ENCODE peak calls at places on chromosome 14, in five cellular contexts. S is kidney epithelial cell, I is nephron progenitor cell, H is body of pancreas, V is dorsolateral prefrontal cortex. R is an unnamed sample.

GRCh38 chr14:104189629-104190335 is 51.4 kb downstream of the KIF26A start:
- DNase-seq in S (no peak), H (no peak), V (no peak), I (no peak), R (no peak)

GRCh38 chr14:102078840-102079699 is 7.8 kb downstream of the HSP90AA1 start:
- DNase-seq in H (no peak), V (no peak), I (no peak), S (no peak), R (no peak)

GRCh38 chr14:68792022-68792829 is 641 bp downstream of the ZFP36L1 start:
- DNase-seq in S (no peak), H (peak; percentile 33), I (no peak), V (no peak), R (no peak)

GRCh38 chr14:70655110-70655826 is 13.6 kb downstream of the TTC9 start:
- DNase-seq in V (no peak), I (no peak), S (no peak), H (no peak), R (no peak)

GRCh38 chr14:67853207-67853606 is 33.6 kb downstream of the RAD51B start:
- DNase-seq in I (no peak), S (no peak), H (no peak), V (no peak), R (no peak)

GRCh38 chr14:68249534-68250517 is 430.2 kb downstream of the RAD51B start:
- DNase-seq in I (peak; percentile 13), S (no peak), H (no peak), V (no peak), R (no peak)

GRCh38 chr14:103716899-103717411 is 1.3 kb downstream of the ZFYVE21 start:
- DNase-seq in V (no peak), H (no peak), I (no peak), S (no peak), R (no peak)

GRCh38 chr14:33332497-33332896 is 393.8 kb downstream of the NPAS3 start:
- DNase-seq in H (no peak), I (no peak), V (peak; percentile 73), S (no peak), R (no peak)

GRCh38 chr14:73612339-73613045 is at the start of gene ACOT6:
- DNase-seq in I (peak; percentile 78), V (peak; percentile 68), S (peak; percentile 28), H (peak; percentile 77), R (peak; percentile 84)

GRCh38 chr14:98953544-98954346 is 318.3 kb downstream of the BCL11B start:
- DNase-seq in H (peak; percentile 53), I (no peak), S (no peak), V (no peak), R (no peak)

GRCh38 chr14:58978336-58978735 is 210.1 kb upstream of the DAAM1 start:
- DNase-seq in S (no peak), V (no peak), I (no peak), H (no peak), R (no peak)

GRCh38 chr14:35369701-35370191 is 34.8 kb downstream of the NFKBIA start:
- DNase-seq in S (no peak), V (no peak), I (no peak), H (no peak), R (no peak)

GRCh38 chr14:62409909-62410308 is 635.3 kb downstream of the KCNH5 start:
- DNase-seq in H (no peak), S (no peak), I (no peak), V (no peak), R (no peak)

GRCh38 chr14:30005114-30005698 is 77.6 kb upstream of the PRKD1 start:
- DNase-seq in I (no peak), S (peak; percentile 21), V (no peak), H (no peak), R (peak; percentile 10)

GRCh38 chr14:34930591-34931069 is 52.2 kb upstream of the SRP54 start:
- DNase-seq in I (no peak), V (no peak), S (no peak), H (no peak), R (no peak)

GRCh38 chr14:85531141-85531593 is 1.2 kb downstream of the FLRT2 start:
- DNase-seq in V (peak; percentile 71), I (peak; percentile 50), S (no peak), H (peak; percentile 73), R (peak; percentile 62)

GRCh38 chr14:59146484-59146883 is 42.0 kb upstream of the DAAM1 start:
- DNase-seq in H (no peak), V (no peak), I (no peak), S (no peak), R (no peak)

GRCh38 chr14:31962920-31963319 is 114.2 kb upstream of the ARHGAP5 start:
- DNase-seq in I (no peak), H (no peak), V (no peak), S (no peak), R (no peak)

GRCh38 chr14:30553311-30553989 is 5.5 kb upstream of the G2E3 start:
- DNase-seq in I (no peak), S (no peak), V (no peak), H (no peak), R (no peak)

GRCh38 chr14:99260652-99261551 is 11.1 kb downstream of the BCL11B start:
- DNase-seq in H (no peak), I (no peak), S (no peak), V (no peak), R (no peak)

GRCh38 chr14:81055971-81056370 is 100.5 kb downstream of the TSHR start:
- DNase-seq in S (no peak), V (no peak), H (no peak), I (no peak), R (no peak)
- TF ChIP-seq CTCF in S (no peak), V (no peak), H (no peak), I (no peak), R (no peak)

DNA sequence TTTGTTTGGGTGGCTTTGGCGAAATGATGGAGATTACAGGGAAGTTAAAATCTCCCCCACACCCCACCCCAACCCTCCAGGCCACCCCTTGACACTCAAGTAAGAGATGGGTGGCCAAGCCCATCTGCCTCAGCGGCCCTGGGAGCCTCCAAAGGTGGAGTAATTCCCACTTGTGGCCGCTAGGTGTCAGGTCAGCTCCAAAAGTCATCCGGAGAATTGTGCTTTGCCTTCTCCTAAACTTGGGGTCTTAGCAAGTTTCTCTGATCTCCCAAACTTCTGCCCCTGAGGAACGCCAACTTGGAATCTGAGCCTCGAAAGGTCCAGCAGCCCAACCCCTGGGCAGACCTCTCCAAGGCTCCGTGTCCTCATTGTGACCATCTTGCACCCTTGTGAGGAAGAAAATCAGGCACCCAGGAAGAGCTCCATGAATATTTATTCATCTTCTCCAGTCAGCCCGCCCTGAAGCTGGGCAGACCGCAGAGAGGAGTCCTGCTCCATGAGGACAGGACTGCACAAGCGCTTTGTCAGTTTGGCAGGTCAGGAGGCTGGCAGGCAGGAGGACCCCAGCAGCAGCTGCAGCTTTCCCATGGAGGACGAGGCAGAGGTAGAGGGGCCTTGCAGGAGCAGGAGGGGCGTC is 46.7 kb downstream of the LRRC74A start:
- DNase-seq in H (peak; percentile 64), S (no peak), V (no peak), I (peak; percentile 79), R (peak; percentile 57)
- TF ChIP-seq CTCF in H (peak; percentile 87), S (peak; percentile 84), V (peak; percentile 75), I (peak; percentile 87), R (peak; percentile 80)

DNA sequence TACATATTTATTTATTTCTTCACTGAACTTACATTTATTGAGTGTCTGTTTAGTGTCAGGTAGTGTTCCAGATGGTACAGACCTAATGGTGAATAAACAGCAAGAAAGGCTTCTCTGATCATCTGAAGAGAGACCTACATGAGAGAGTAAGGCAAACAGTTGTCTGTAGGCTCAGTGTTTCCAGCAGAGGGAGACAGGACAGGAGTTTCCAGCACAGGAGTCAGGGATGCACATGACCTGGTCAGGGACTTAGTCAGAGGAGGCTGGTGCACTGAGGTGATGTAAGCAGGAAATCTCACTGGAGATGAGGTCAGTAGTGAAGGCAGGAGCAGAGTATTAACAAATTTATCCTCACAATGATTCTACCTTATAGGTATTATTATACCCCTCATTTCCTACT is 233.2 kb downstream of the MDGA2 start:
- DNase-seq in V (peak; percentile 40), I (peak; percentile 6), H (no peak), S (peak; percentile 87), R (peak; percentile 46)
- TF ChIP-seq CTCF in V (no peak), I (peak; percentile 35), H (no peak), S (peak; percentile 75), R (peak; percentile 53)

GRCh38 chr14:61375218-61375617 is 53.8 kb downstream of the PRKCH start:
- DNase-seq in H (no peak), S (no peak), I (no peak), V (no peak), R (no peak)
- TF ChIP-seq CTCF in H (no peak), S (no peak), I (no peak), V (no peak), R (no peak)

GRCh38 chr14:101064718-101065117 is 161.2 kb upstream of the RTL1 start:
- DNase-seq in S (no peak), V (no peak), I (no peak), H (no peak), R (no peak)

GRCh38 chr14:101065246-101065645 is 161.7 kb upstream of the RTL1 start:
- DNase-seq in V (no peak), H (no peak), I (no peak), S (no peak), R (no peak)

GRCh38 chr14:101062611-101063010 is 159.1 kb upstream of the RTL1 start:
- DNase-seq in H (no peak), I (no peak), S (no peak), V (no peak), R (no peak)

GRCh38 chr14:101063121-101063520 is 159.6 kb upstream of the RTL1 start:
- DNase-seq in I (no peak), H (no peak), V (no peak), S (no peak), R (no peak)

GRCh38 chr14:101064121-101064661 is 160.7 kb upstream of the RTL1 start:
- DNase-seq in H (no peak), I (no peak), V (peak; percentile 23), S (no peak), R (no peak)
- TF ChIP-seq CTCF in H (no peak), I (no peak), V (no peak), S (no peak), R (no peak)

DNA sequence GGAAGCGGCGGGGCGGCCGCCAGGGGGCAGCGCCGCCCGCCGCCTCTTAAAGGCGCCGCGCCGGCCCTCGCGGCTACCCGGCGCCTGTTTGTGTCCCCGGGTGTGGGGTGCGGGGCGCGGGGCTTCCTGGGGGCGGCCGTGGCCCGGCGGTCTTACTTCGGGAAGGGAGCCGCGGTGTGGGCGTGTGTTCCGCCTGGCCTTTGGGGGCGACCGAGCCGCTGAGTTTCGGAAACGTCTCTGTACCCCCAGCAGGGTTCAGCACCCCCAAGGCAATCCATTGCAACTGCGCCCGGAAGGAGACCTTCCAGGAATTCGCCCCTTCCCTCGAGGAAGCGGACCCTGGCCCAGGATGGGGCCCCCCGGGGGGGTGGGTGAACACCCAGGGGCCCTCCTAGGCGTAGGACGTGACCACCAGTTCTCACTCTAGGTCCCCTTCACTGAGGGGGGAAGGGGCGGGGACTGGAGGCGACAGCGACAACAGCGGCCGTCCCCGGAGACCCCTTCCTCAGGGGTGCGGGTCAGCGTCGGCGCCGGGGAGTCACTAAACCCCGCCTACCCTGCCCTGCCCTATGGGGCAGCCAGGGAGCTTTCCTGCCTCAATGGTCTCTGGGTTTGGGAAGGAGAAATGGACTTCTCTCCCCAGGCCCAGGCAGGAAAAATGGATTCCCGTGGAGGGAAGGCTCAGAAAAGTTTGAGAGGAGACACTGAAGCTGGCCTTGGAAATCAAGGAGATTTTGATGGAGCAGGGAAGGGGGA is at the start of gene ITPK1:
- DNase-seq in I (peak; percentile 67), S (no peak), V (no peak), H (peak; percentile 51), R (peak; percentile 72)
- TF ChIP-seq CTCF in I (no peak), S (peak; percentile 1), V (no peak), H (peak; percentile 42), R (peak; percentile 37)

GRCh38 chr14:60328588-60328987 is 79.6 kb downstream of the PPM1A start:
- DNase-seq in I (no peak), S (no peak), V (no peak), H (no peak), R (peak; percentile 40)
- TF ChIP-seq CTCF in I (peak; percentile 15), S (no peak), V (no peak), H (no peak), R (peak; percentile 69)